ENCODE peak calls at places on chromosomes 4 and X, in seven cellular contexts. Q is dermis microvascular lymphatic vessel endothelial cell; O is anterior cingulate cortex; P is activated CD4-positive, alpha-beta T cell treated with anti-CD3 and anti-CD28 coated beads for 24 hours; N is small intestine; Z is T-helper 1 cell; X is effector memory CD8-positive, alpha-beta T cell. K is an unnamed sample.

GRCh38 chr4:39201963-39202362 is 19.6 kb downstream of the WDR19 start:
- DNase-seq in P (no peak), N (no peak), X (no peak), Z (no peak), Q (no peak), O (no peak), K (no peak)

GRCh38 chr4:38674206-38675144 is 10.5 kb downstream of the KLF3 start:
- DNase-seq in P (no peak), O (no peak), N (peak), X (no peak), Q (no peak), Z (no peak), K (no peak)

GRCh38 chrX:25721564-25721963 is 416.6 kb upstream of the MAGEB18 start:
- DNase-seq in P (no peak), N (no peak), Z (no peak), Q (peak), X (no peak), O (no peak), K (no peak)

GRCh38 chrX:155070038-155070437 is 898 bp downstream of the CMC4 start:
- DNase-seq in X (no peak), Z (no peak), Q (peak), N (peak), O (no peak), P (no peak), K (no peak)

GRCh38 chr4:28621541-28621940 is 1760.9 kb downstream of the STIM2 start:
- DNase-seq in O (no peak), N (no peak), X (no peak), Q (no peak), P (no peak), Z (no peak), K (no peak)

GRCh38 chrX:103081051-103081450 is 11.9 kb downstream of the NXF3 start:
- DNase-seq in Q (no peak), N (no peak), Z (no peak), X (no peak), P (no peak), O (no peak), K (no peak)

GRCh38 chr4:105627620-105628019 is 75.2 kb downstream of the ARHGEF38 start:
- DNase-seq in X (no peak), O (no peak), Z (no peak), N (no peak), Q (no peak), P (no peak), K (no peak)

GRCh38 chr4:169029947-169030346 is 19.9 kb upstream of the CBR4 start:
- DNase-seq in P (no peak), N (no peak), Z (no peak), X (no peak), O (no peak), Q (no peak), K (no peak)

GRCh38 chrX:71618303-71618721 is at the start of gene CXCR3:
- DNase-seq in Z (peak), Q (no peak), O (no peak), X (no peak), N (no peak), P (peak), K (no peak)

GRCh38 chrX:72131317-72132294 is at the start of gene RTL5:
- DNase-seq in N (peak), O (peak), X (peak), Z (peak), Q (peak), P (peak), K (peak)

GRCh38 chr4:102632236-102632635 is 128.5 kb downstream of the MANBA start:
- DNase-seq in Q (no peak), X (no peak), O (no peak), P (no peak), N (no peak), Z (no peak), K (no peak)

GRCh38 chrX:39854772-39855747 is 242.7 kb downstream of the BCOR start:
- DNase-seq in X (peak), N (peak), Z (peak), P (peak), O (no peak), Q (peak), K (no peak)

GRCh38 chr4:3497095-3497494 is 34.0 kb downstream of the DOK7 start:
- DNase-seq in O (no peak), N (no peak), X (no peak), Q (no peak), Z (no peak), P (no peak), K (no peak)

GRCh38 chr4:5952286-5953002 is 59.6 kb upstream of the CRMP1 start:
- DNase-seq in P (no peak), Z (no peak), Q (no peak), N (no peak), O (no peak), X (no peak), K (no peak)

GRCh38 chr4:143296397-143297067 is 40.1 kb upstream of the GAB1 start:
- DNase-seq in X (no peak), P (no peak), Q (no peak), Z (no peak), O (no peak), N (no peak), K (no peak)

GRCh38 chr4:46389301-46389761 is 597 bp downstream of the GABRA2 start:
- DNase-seq in P (no peak), N (peak), Q (no peak), O (peak), X (no peak), Z (no peak), K (no peak)